ENCODE peak calls at places on chromosomes 2 and 18, in eight cellular contexts. L, I, Q, X, O, Y, T and A are unnamed samples.

GRCh38 chr2:219441451-219442205 is 7.0 kb downstream of the SPEG start:
- DNase-seq in L (peak), I (peak), T (no peak), Q (peak), O (peak), Y (peak), X (no peak), A (peak)

GRCh38 chr18:75477913-75478312 is 50.4 kb upstream of the SMIM21 start:
- DNase-seq in X (no peak), Q (peak), I (no peak), O (no peak), Y (no peak), T (no peak), L (peak), A (no peak)

GRCh38 chr2:11387831-11388230 is 43.4 kb upstream of the ROCK2 start:
- DNase-seq in O (peak), Q (no peak), Y (no peak), I (no peak), T (no peak), X (no peak), L (no peak), A (no peak)

GRCh38 chr2:23602113-23602512 is 217.1 kb downstream of the KLHL29 start:
- DNase-seq in Y (peak), O (no peak), L (peak), T (no peak), Q (no peak), I (no peak), X (no peak), A (peak)

GRCh38 chr2:1623906-1624445 is 120.3 kb downstream of the PXDN start:
- DNase-seq in T (no peak), Q (no peak), O (no peak), X (no peak), Y (peak), L (no peak), I (no peak), A (no peak)

GRCh38 chr2:12923907-12924610 is 207.3 kb downstream of the TRIB2 start:
- DNase-seq in X (no peak), Q (no peak), O (no peak), Y (no peak), L (peak), T (no peak), I (no peak), A (no peak)

GRCh38 chr18:70333757-70334156 is 44.9 kb downstream of the SOCS6 start:
- DNase-seq in L (peak), I (no peak), Q (no peak), O (no peak), X (no peak), Y (no peak), T (peak), A (peak)

GRCh38 chr2:109470121-109470921 is 143.4 kb downstream of the SEPTIN10 start:
- DNase-seq in O (no peak), X (no peak), I (no peak), Y (peak), L (peak), Q (no peak), T (peak), A (peak)

GRCh38 chr2:112159454-112159921 is 21.3 kb downstream of the FBLN7 start:
- DNase-seq in Y (peak), T (no peak), Q (no peak), X (no peak), O (no peak), I (no peak), L (no peak), A (no peak)

GRCh38 chr2:237896941-237897340 is 37.5 kb downstream of the RAMP1 start:
- DNase-seq in L (no peak), I (no peak), Y (peak), Q (no peak), X (no peak), O (no peak), T (no peak), A (no peak)

GRCh38 chr18:58438161-58438983 is 190.5 kb downstream of the ALPK2 start:
- DNase-seq in T (no peak), I (peak), L (peak), O (no peak), X (no peak), Q (no peak), Y (no peak), A (no peak)

GRCh38 chr2:177753682-177754475 is 318.7 kb downstream of the PDE11A start:
- DNase-seq in L (peak), O (peak), Q (peak), I (peak), T (peak), X (peak), Y (no peak), A (peak)

GRCh38 chr2:54601339-54601738 is 122.1 kb upstream of the EML6 start:
- DNase-seq in I (no peak), O (no peak), Q (no peak), X (no peak), T (no peak), Y (no peak), L (peak), A (no peak)

GRCh38 chr18:58793361-58793760 is 71.3 kb upstream of the ZNF532 start:
- DNase-seq in I (no peak), Q (peak), T (no peak), O (no peak), X (no peak), L (peak), Y (no peak), A (peak)

GRCh38 chr18:23053756-23054457 is 81.4 kb upstream of the CABLES1 start:
- DNase-seq in Y (no peak), L (peak), X (no peak), Q (peak), T (no peak), I (peak), O (peak), A (peak)

GRCh38 chr18:31596081-31596872 is 4.6 kb downstream of the TTR start:
- DNase-seq in Q (no peak), Y (no peak), X (no peak), O (no peak), T (no peak), I (no peak), L (peak), A (no peak)

GRCh38 chr2:219460424-219460926 is 25.8 kb downstream of the SPEG start:
- DNase-seq in T (no peak), X (no peak), L (peak), O (no peak), Y (no peak), Q (peak), I (peak), A (no peak)

GRCh38 chr18:25237571-25238267 is 114.2 kb downstream of the ZNF521 start:
- DNase-seq in I (no peak), T (no peak), Y (no peak), Q (no peak), L (no peak), O (no peak), X (no peak), A (no peak)

GRCh38 chr2:239106314-239106908 is 258.5 kb downstream of the TWIST2 start:
- DNase-seq in I (peak), L (peak), O (peak), Q (peak), X (no peak), T (peak), Y (no peak), A (peak)

GRCh38 chr18:8630546-8630945 is 21.3 kb downstream of the RAB12 start:
- DNase-seq in O (no peak), T (no peak), X (no peak), Y (no peak), Q (no peak), L (no peak), I (no peak), A (no peak)

GRCh38 chr2:150609831-150610582 is 122.5 kb upstream of the RND3 start:
- DNase-seq in X (no peak), Y (no peak), I (no peak), Q (no peak), T (no peak), O (no peak), L (peak), A (no peak)

DNA sequence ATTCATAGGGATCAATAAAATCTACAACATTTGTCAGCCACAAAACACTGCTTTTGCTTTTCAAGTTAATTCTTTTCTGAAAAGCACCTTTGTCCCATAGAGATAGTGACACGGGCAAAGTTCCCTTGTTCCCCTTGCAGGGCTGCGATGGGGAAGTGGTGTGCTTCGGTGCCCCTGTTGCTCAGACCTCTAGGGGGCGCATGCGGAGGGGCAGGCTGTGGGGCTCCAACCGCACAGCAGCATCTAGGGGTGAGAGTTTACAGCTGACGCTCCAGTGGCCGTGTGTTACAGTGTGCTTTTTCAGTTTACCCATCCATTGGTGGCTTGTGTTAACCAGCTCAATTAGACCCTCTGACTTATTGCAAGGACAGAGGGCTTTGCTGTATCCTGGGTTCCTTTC is 1432.2 kb upstream of the ACVR2A start:
- DNase-seq in L (no peak), Y (peak), T (peak), I (no peak), Q (no peak), X (no peak), O (no peak), A (no peak)
- TF ChIP-seq CTCF in L (no peak), Y (no peak), T (peak), I (peak), Q (no peak), X (no peak), O (no peak), A (no peak)

GRCh38 chr2:17416891-17417391 is 101.3 kb downstream of the RAD51AP2 start:
- DNase-seq in Q (no peak), I (no peak), X (no peak), O (no peak), T (no peak), L (peak), Y (no peak), A (peak)
- H3K27ac ChIP-seq in Q (no peak), I (no peak), X (no peak), O (no peak), T (no peak), L (peak), Y (no peak), A (peak)

DNA sequence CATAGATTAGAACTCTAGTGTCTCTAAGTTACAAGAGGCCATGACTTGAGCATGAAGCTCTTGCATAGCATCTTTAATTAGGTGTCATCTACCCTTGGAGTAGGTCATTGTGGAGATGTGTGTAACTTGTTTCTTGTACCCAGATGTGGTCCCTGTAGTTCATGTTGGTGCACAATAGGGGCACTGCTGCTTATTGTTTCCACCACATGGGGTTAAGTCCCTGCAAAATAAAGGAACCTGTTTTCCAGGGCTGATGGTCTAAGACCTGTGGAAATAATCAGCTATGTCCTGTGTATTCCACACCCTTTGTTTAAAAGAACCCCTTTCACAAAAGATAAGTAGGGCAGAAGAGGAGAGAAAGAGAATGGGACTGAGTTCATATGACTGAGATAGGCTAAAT is 28.6 kb downstream of the ASXL3 start:
- DNase-seq in O (no peak), I (peak), L (no peak), Y (no peak), Q (no peak), X (no peak), T (no peak), A (no peak)
- TF ChIP-seq CTCF in O (no peak), I (peak), L (no peak), Y (no peak), Q (no peak), X (no peak), T (no peak), A (no peak)

GRCh38 chr2:9261231-9261883 is 54.7 kb downstream of the ASAP2 start:
- DNase-seq in I (no peak), L (no peak), Q (no peak), Y (no peak), X (no peak), T (no peak), O (no peak), A (no peak)

GRCh38 chr2:9262671-9263171 is 56.1 kb downstream of the ASAP2 start:
- DNase-seq in L (no peak), X (no peak), I (peak), O (no peak), T (no peak), Y (no peak), Q (peak), A (no peak)

GRCh38 chr2:9258501-9258900 is 51.9 kb downstream of the ASAP2 start:
- DNase-seq in O (no peak), L (no peak), Q (no peak), I (no peak), T (no peak), Y (no peak), X (no peak), A (no peak)

GRCh38 chr2:9258953-9259399 is 52.4 kb downstream of the ASAP2 start:
- DNase-seq in Q (no peak), X (no peak), Y (no peak), I (no peak), L (no peak), O (no peak), T (no peak), A (no peak)

GRCh38 chr2:9260411-9261037 is 53.9 kb downstream of the ASAP2 start:
- DNase-seq in O (no peak), I (no peak), L (no peak), T (no peak), X (no peak), Q (no peak), Y (no peak), A (no peak)
- H3K27ac ChIP-seq in O (peak), I (no peak), L (no peak), T (no peak), X (peak), Q (peak), Y (no peak), A (no peak)

GRCh38 chr2:96898135-96898505 is 28.2 kb upstream of the SEMA4C start:
- DNase-seq in O (no peak), X (no peak), I (no peak), L (no peak), T (no peak), Q (no peak), Y (no peak), A (no peak)
- TF ChIP-seq CTCF in O (no peak), X (no peak), I (no peak), L (no peak), T (no peak), Q (no peak), Y (no peak), A (no peak)

GRCh38 chr2:151945186-151945585 is 117.0 kb upstream of the ARL5A start:
- DNase-seq in Y (no peak), X (no peak), Q (no peak), I (no peak), O (no peak), T (no peak), L (no peak), A (peak)

GRCh38 chr2:151943461-151943860 is 115.2 kb upstream of the ARL5A start:
- DNase-seq in L (no peak), T (no peak), X (no peak), I (no peak), Y (no peak), Q (no peak), O (no peak), A (peak)

GRCh38 chr2:151945602-151946001 is 117.4 kb upstream of the ARL5A start:
- DNase-seq in Y (no peak), I (no peak), X (no peak), O (no peak), T (no peak), L (no peak), Q (no peak), A (no peak)

GRCh38 chr2:151947524-151948165 is 119.4 kb upstream of the ARL5A start:
- DNase-seq in O (peak), X (no peak), Y (no peak), T (no peak), L (peak), I (no peak), Q (no peak), A (peak)

DNA sequence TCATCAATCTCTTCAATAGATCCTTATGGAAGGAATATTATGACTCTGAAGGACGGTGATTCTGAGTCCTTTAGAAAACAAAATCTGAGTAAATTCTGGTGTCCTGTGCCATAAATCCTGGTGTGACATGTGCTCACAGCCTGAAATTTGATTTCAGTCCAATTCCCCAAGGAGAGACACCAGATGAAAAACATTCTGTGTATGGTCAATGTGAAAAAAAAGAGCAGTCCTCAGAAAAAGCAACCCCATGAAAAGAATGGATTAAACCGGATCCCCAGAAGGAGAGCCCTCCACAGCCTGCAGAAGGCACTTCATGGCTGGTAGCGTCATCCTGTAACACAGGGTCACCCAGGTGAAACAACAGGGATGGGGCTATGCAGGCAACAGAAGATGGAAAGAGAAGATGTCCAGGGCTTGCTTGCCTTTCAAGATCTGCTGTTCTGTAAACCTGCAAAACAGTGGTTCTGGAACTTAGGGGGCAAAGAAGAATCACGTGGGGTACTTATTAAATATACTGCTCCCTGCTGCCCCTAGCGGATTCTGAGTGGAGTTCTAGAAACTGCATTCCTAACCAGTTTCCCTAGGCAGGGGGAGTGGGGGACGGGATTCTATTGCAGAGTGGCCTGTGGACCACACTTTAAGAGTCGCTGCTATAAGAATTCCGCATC is 118.8 kb upstream of the ARL5A start:
- DNase-seq in L (peak), Q (peak), I (peak), O (no peak), X (no peak), Y (no peak), T (peak), A (peak)
- H3K27ac ChIP-seq in L (no peak), Q (no peak), I (no peak), O (no peak), X (peak), Y (peak), T (no peak), A (no peak)